ENCODE peak calls at places on chromosomes 1 and 21, in seven cellular contexts. I is WTC11; B is CD4-positive, alpha-beta T cell; N is AG10803; W is chondrocyte; P is fibroblast of the aortic adventitia; S is D721Med. V is an unnamed sample.

GRCh38 chr1:1881727-1882126 is 9.2 kb downstream of the GNB1 start:
- DNase-seq in P (no peak), S (no peak), W (no peak), N (no peak), B (no peak), I (no peak), V (no peak)

GRCh38 chr1:92924501-92924900 is 36.8 kb downstream of the DIPK1A start:
- DNase-seq in B (no peak), P (no peak), I (no peak), S (no peak), N (no peak), W (no peak), V (no peak)

GRCh38 chr1:155125511-155125945 is 2.1 kb upstream of the EFNA1 start:
- DNase-seq in P (no peak), N (no peak), B (no peak), I (peak; percentile 41), S (no peak), W (no peak), V (no peak)

GRCh38 chr1:54606096-54606989 is 17.0 kb downstream of the FAM151A start:
- DNase-seq in P (no peak), S (no peak), N (no peak), B (no peak), W (no peak), I (no peak), V (no peak)

GRCh38 chr1:105874621-105875020 is 1181.9 kb upstream of the PRMT6 start:
- DNase-seq in I (no peak), B (no peak), S (no peak), W (no peak), N (no peak), P (no peak), V (no peak)

GRCh38 chr1:52670599-52670998 is 27.5 kb downstream of the COA7 start:
- DNase-seq in S (no peak), P (no peak), B (no peak), W (no peak), I (no peak), N (peak; percentile 39), V (no peak)

GRCh38 chr21:40134731-40135492 is 267.7 kb downstream of the PCP4 start:
- DNase-seq in W (no peak), N (no peak), P (no peak), S (no peak), B (no peak), I (no peak), V (no peak)

GRCh38 chr1:39637301-39637700 is 2.1 kb downstream of the HEYL start:
- DNase-seq in W (no peak), S (no peak), N (no peak), I (no peak), P (no peak), B (no peak), V (no peak)

GRCh38 chr21:15992171-15992570 is 262.4 kb downstream of the USP25 start:
- DNase-seq in I (no peak), W (no peak), P (peak; percentile 23), B (no peak), N (no peak), S (no peak), V (no peak)

GRCh38 chr21:32426066-32426465 is 13.6 kb downstream of the EVA1C start:
- DNase-seq in I (no peak), W (no peak), B (no peak), P (no peak), S (no peak), N (no peak), V (no peak)

GRCh38 chr21:15549671-15550070 is 180.1 kb upstream of the USP25 start:
- DNase-seq in S (no peak), P (no peak), B (no peak), I (no peak), W (no peak), N (peak; percentile 51), V (no peak)

GRCh38 chr1:111099289-111099688 is 40.6 kb downstream of the DRAM2 start:
- DNase-seq in B (no peak), P (no peak), S (no peak), N (no peak), I (no peak), W (no peak), V (no peak)

GRCh38 chr1:187842406-187843165 is 1013.8 kb downstream of the PLA2G4A start:
- DNase-seq in I (no peak), P (peak; percentile 4), W (no peak), B (no peak), N (no peak), S (no peak), V (no peak)

GRCh38 chr1:78004719-78005346 is at the start of gene DNAJB4:
- DNase-seq in W (no peak), N (peak; percentile 96), S (no peak), P (peak; percentile 99), B (peak; percentile 25), I (no peak), V (peak; percentile 82)

GRCh38 chr1:87717167-87717670 is 388.5 kb downstream of the LMO4 start:
- DNase-seq in P (no peak), W (no peak), I (no peak), N (no peak), B (no peak), S (no peak), V (no peak)
- TF ChIP-seq CTCF in P (no peak), W (no peak), I (no peak), N (no peak), B (no peak), S (no peak), V (no peak)

GRCh38 chr1:89622895-89623294 is 10.0 kb upstream of the LRRC8C start:
- DNase-seq in I (no peak), P (no peak), W (no peak), B (no peak), N (peak; percentile 23), S (no peak), V (no peak)
- TF ChIP-seq CTCF in I (no peak), P (peak; percentile 25), W (peak; percentile 38), B (no peak), N (peak; percentile 25), S (no peak), V (no peak)

GRCh38 chr1:194028002-194028401 is 841.6 kb upstream of the B3GALT2 start:
- DNase-seq in P (no peak), N (no peak), I (no peak), S (no peak), B (no peak), W (no peak), V (no peak)

GRCh38 chr1:194039578-194039977 is 853.2 kb upstream of the B3GALT2 start:
- DNase-seq in S (no peak), W (no peak), P (no peak), I (no peak), N (no peak), B (no peak), V (no peak)

GRCh38 chr1:194033646-194034045 is 847.2 kb upstream of the B3GALT2 start:
- DNase-seq in N (no peak), B (no peak), I (no peak), W (no peak), P (no peak), S (no peak), V (no peak)
- TF ChIP-seq CTCF in N (no peak), B (no peak), I (no peak), W (no peak), P (no peak), S (no peak), V (no peak)

GRCh38 chr1:17883662-17884395 is 128.7 kb downstream of the ACTL8 start:
- DNase-seq in W (no peak), P (no peak), B (no peak), I (no peak), N (no peak), S (no peak), V (no peak)

GRCh38 chr1:17883136-17883535 is 128.0 kb downstream of the ACTL8 start:
- DNase-seq in N (no peak), W (no peak), I (no peak), S (no peak), B (no peak), P (no peak), V (no peak)

GRCh38 chr1:17878837-17879236 is 123.7 kb downstream of the ACTL8 start:
- DNase-seq in N (peak; percentile 86), B (no peak), W (no peak), P (peak; percentile 80), I (no peak), S (no peak), V (no peak)

GRCh38 chr1:17880429-17880828 is 125.3 kb downstream of the ACTL8 start:
- DNase-seq in P (no peak), B (no peak), W (no peak), N (no peak), I (no peak), S (no peak), V (no peak)

DNA sequence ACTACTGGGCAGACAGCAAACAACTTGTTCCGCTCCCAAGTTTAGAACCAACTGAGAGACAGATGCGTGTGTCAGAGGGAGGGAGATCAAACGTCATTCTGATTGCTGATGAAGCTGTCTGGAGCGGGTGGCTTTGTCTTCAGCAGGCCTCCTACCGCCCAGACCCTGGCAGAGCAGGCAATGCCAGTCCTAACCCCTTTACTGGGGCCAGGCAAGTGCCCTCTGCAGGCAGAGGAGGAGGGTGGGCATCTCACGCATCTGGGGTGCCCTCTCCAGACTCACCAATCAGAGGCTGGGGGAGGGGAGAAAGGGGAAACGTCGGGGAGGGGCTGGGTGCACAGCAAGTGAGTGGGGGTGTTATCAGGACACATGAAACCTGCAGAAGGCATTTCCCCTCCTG is 126.6 kb downstream of the ACTL8 start:
- DNase-seq in P (no peak), B (no peak), W (no peak), I (no peak), N (no peak), S (no peak), V (no peak)
- TF ChIP-seq CTCF in P (no peak), B (no peak), W (no peak), I (no peak), N (peak; percentile 21), S (no peak), V (no peak)

GRCh38 chr1:240991230-240991629 is 365.8 kb downstream of the RGS7 start:
- DNase-seq in I (no peak), B (no peak), S (no peak), P (no peak), W (no peak), N (no peak), V (no peak)
- TF ChIP-seq CTCF in I (no peak), B (no peak), S (no peak), P (no peak), W (no peak), N (no peak), V (no peak)

DNA sequence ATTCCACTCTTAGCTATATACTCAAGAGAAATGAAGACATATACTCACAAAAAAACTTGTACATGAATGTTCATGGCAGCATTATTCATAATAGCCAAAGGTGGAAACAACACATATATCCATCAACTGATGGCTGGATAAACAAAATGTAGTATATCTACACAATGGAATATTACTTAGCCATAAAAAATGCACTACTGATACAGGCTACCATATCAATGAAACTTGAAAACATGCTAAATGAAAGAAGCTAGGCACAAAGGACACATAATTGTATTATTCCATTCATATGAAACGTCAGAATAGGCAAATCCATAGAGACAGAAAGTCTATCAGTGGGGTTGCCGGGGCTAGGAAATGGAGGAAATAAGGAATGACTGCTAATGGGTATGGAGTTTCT is 67.3 kb downstream of the NUP210L start:
- DNase-seq in B (no peak), W (no peak), N (no peak), I (no peak), S (no peak), P (no peak), V (no peak)
- TF ChIP-seq CTCF in B (no peak), W (no peak), N (no peak), I (no peak), S (no peak), P (no peak), V (no peak)

GRCh38 chr1:230825061-230825803 is 43.1 kb downstream of the C1orf198 start:
- DNase-seq in P (peak; percentile 84), B (no peak), I (no peak), S (no peak), N (peak; percentile 78), W (no peak), V (no peak)
- TF ChIP-seq CTCF in P (no peak), B (no peak), I (no peak), S (no peak), N (no peak), W (no peak), V (no peak)

V was measured in activated CD8-positive, alpha-beta T cell treated with anti-CD3 and anti-CD28 coated beads for 36 hours.